ENCODE peak calls at places on chromosomes 13 and 19, in eight cellular contexts. One of them, this sample, is unnamed.

GRCh38 chr19:12987781-12988180 is 7.5 kb upstream of the NFIX start:
- DNase-seq in epithelial cell of prostate: no peak
- DNase-seq in DMS153: no peak
- DNase-seq in H9: no peak
- DNase-seq in upper lobe of right lung: no peak
- DNase-seq in KG1: no peak
- DNase-seq in HEK293T: no peak
- DNase-seq in stimulated activated CD8-positive, alpha-beta memory T cell treated with anti-CD3 and anti-CD28 coated beads, Interleukin-2, amount 100 ng/mL, for 48 hours: no peak
- DNase-seq in this sample: no peak

GRCh38 chr19:6423499-6424189 is 967 bp downstream of the KHSRP start:
- DNase-seq in epithelial cell of prostate: peak; percentile 3
- DNase-seq in DMS153: no peak
- DNase-seq in H9: peak; percentile 75
- DNase-seq in upper lobe of right lung: no peak
- DNase-seq in KG1: no peak
- DNase-seq in HEK293T: peak; percentile 53
- DNase-seq in stimulated activated CD8-positive, alpha-beta memory T cell treated with anti-CD3 and anti-CD28 coated beads, Interleukin-2, amount 100 ng/mL, for 48 hours: peak; percentile 23
- DNase-seq in this sample: no peak

GRCh38 chr13:107842562-107843180 is 372.7 kb downstream of the LIG4 start:
- DNase-seq in epithelial cell of prostate: no peak
- DNase-seq in DMS153: no peak
- DNase-seq in H9: no peak
- DNase-seq in upper lobe of right lung: no peak
- DNase-seq in KG1: no peak
- DNase-seq in HEK293T: no peak
- DNase-seq in stimulated activated CD8-positive, alpha-beta memory T cell treated with anti-CD3 and anti-CD28 coated beads, Interleukin-2, amount 100 ng/mL, for 48 hours: no peak
- DNase-seq in this sample: no peak

GRCh38 chr19:29866011-29866410 is 54.2 kb downstream of the CCNE1 start:
- DNase-seq in epithelial cell of prostate: no peak
- DNase-seq in DMS153: no peak
- DNase-seq in H9: no peak
- DNase-seq in upper lobe of right lung: peak; percentile 17
- DNase-seq in KG1: no peak
- DNase-seq in HEK293T: no peak
- DNase-seq in stimulated activated CD8-positive, alpha-beta memory T cell treated with anti-CD3 and anti-CD28 coated beads, Interleukin-2, amount 100 ng/mL, for 48 hours: no peak
- DNase-seq in this sample: no peak

GRCh38 chr13:95354156-95354555 is 52.9 kb upstream of the ABCC4 start:
- DNase-seq in epithelial cell of prostate: no peak
- DNase-seq in DMS153: no peak
- DNase-seq in H9: no peak
- DNase-seq in upper lobe of right lung: no peak
- DNase-seq in KG1: no peak
- DNase-seq in HEK293T: no peak
- DNase-seq in stimulated activated CD8-positive, alpha-beta memory T cell treated with anti-CD3 and anti-CD28 coated beads, Interleukin-2, amount 100 ng/mL, for 48 hours: no peak
- DNase-seq in this sample: no peak

GRCh38 chr13:91470084-91470621 is 71.7 kb downstream of the GPC5 start:
- DNase-seq in epithelial cell of prostate: no peak
- DNase-seq in DMS153: no peak
- DNase-seq in H9: no peak
- DNase-seq in upper lobe of right lung: no peak
- DNase-seq in KG1: no peak
- DNase-seq in HEK293T: no peak
- DNase-seq in stimulated activated CD8-positive, alpha-beta memory T cell treated with anti-CD3 and anti-CD28 coated beads, Interleukin-2, amount 100 ng/mL, for 48 hours: no peak
- DNase-seq in this sample: no peak

GRCh38 chr13:111886217-111886945 is 180.6 kb upstream of the SOX1 start:
- DNase-seq in epithelial cell of prostate: no peak
- DNase-seq in DMS153: no peak
- DNase-seq in H9: no peak
- DNase-seq in upper lobe of right lung: no peak
- DNase-seq in KG1: no peak
- DNase-seq in HEK293T: no peak
- DNase-seq in stimulated activated CD8-positive, alpha-beta memory T cell treated with anti-CD3 and anti-CD28 coated beads, Interleukin-2, amount 100 ng/mL, for 48 hours: no peak
- DNase-seq in this sample: no peak

GRCh38 chr19:46840157-46840942 is 10.3 kb downstream of the AP2S1 start:
- DNase-seq in epithelial cell of prostate: no peak
- DNase-seq in DMS153: peak; percentile 59
- DNase-seq in H9: peak; percentile 78
- DNase-seq in upper lobe of right lung: peak; percentile 70
- DNase-seq in KG1: peak; percentile 28
- DNase-seq in HEK293T: peak; percentile 69
- DNase-seq in stimulated activated CD8-positive, alpha-beta memory T cell treated with anti-CD3 and anti-CD28 coated beads, Interleukin-2, amount 100 ng/mL, for 48 hours: peak; percentile 15
- DNase-seq in this sample: peak; percentile 54

GRCh38 chr19:39316627-39317321 is 3.9 kb downstream of the LRFN1 start:
- DNase-seq in epithelial cell of prostate: no peak
- DNase-seq in DMS153: no peak
- DNase-seq in H9: no peak
- DNase-seq in upper lobe of right lung: no peak
- DNase-seq in KG1: no peak
- DNase-seq in HEK293T: no peak
- DNase-seq in stimulated activated CD8-positive, alpha-beta memory T cell treated with anti-CD3 and anti-CD28 coated beads, Interleukin-2, amount 100 ng/mL, for 48 hours: no peak
- DNase-seq in this sample: no peak

GRCh38 chr19:1247747-1248453 is 483 bp upstream of the MIDN start:
- DNase-seq in epithelial cell of prostate: no peak
- DNase-seq in DMS153: peak; percentile 38
- DNase-seq in H9: peak; percentile 75
- DNase-seq in upper lobe of right lung: peak; percentile 90
- DNase-seq in KG1: no peak
- DNase-seq in HEK293T: no peak
- DNase-seq in stimulated activated CD8-positive, alpha-beta memory T cell treated with anti-CD3 and anti-CD28 coated beads, Interleukin-2, amount 100 ng/mL, for 48 hours: no peak
- DNase-seq in this sample: no peak

GRCh38 chr19:33005440-33005839 is 33.4 kb downstream of the FAAP24 start:
- DNase-seq in epithelial cell of prostate: peak; percentile 8
- DNase-seq in DMS153: peak; percentile 47
- DNase-seq in H9: no peak
- DNase-seq in upper lobe of right lung: no peak
- DNase-seq in KG1: no peak
- DNase-seq in HEK293T: no peak
- DNase-seq in stimulated activated CD8-positive, alpha-beta memory T cell treated with anti-CD3 and anti-CD28 coated beads, Interleukin-2, amount 100 ng/mL, for 48 hours: no peak
- DNase-seq in this sample: no peak

GRCh38 chr19:1177322-1178114 is 3.5 kb upstream of the SBNO2 start:
- DNase-seq in epithelial cell of prostate: peak; percentile 62
- DNase-seq in DMS153: no peak
- DNase-seq in H9: no peak
- DNase-seq in upper lobe of right lung: peak; percentile 84
- DNase-seq in KG1: no peak
- DNase-seq in HEK293T: no peak
- DNase-seq in stimulated activated CD8-positive, alpha-beta memory T cell treated with anti-CD3 and anti-CD28 coated beads, Interleukin-2, amount 100 ng/mL, for 48 hours: no peak
- DNase-seq in this sample: no peak

GRCh38 chr13:35697281-35697680 is 220.8 kb upstream of the MAB21L1 start:
- DNase-seq in epithelial cell of prostate: no peak
- DNase-seq in DMS153: no peak
- DNase-seq in H9: no peak
- DNase-seq in upper lobe of right lung: no peak
- DNase-seq in KG1: no peak
- DNase-seq in HEK293T: no peak
- DNase-seq in stimulated activated CD8-positive, alpha-beta memory T cell treated with anti-CD3 and anti-CD28 coated beads, Interleukin-2, amount 100 ng/mL, for 48 hours: no peak
- DNase-seq in this sample: no peak

GRCh38 chr13:46166947-46167610 is 14.9 kb downstream of the LCP1 start:
- DNase-seq in epithelial cell of prostate: no peak
- DNase-seq in DMS153: no peak
- DNase-seq in H9: no peak
- DNase-seq in upper lobe of right lung: no peak
- DNase-seq in KG1: no peak
- DNase-seq in HEK293T: no peak
- DNase-seq in stimulated activated CD8-positive, alpha-beta memory T cell treated with anti-CD3 and anti-CD28 coated beads, Interleukin-2, amount 100 ng/mL, for 48 hours: no peak
- DNase-seq in this sample: no peak

GRCh38 chr13:101455863-101456262 is 3.4 kb downstream of the ITGBL1 start:
- DNase-seq in epithelial cell of prostate: peak; percentile 66
- DNase-seq in DMS153: no peak
- DNase-seq in H9: no peak
- DNase-seq in upper lobe of right lung: no peak
- DNase-seq in KG1: no peak
- DNase-seq in HEK293T: no peak
- DNase-seq in stimulated activated CD8-positive, alpha-beta memory T cell treated with anti-CD3 and anti-CD28 coated beads, Interleukin-2, amount 100 ng/mL, for 48 hours: no peak
- DNase-seq in this sample: no peak